ENCODE peak calls at places on chromosomes 3 and 15, in four cellular contexts. Y is T-cell, C is T47D, N is mucosa of descending colon. A is an unnamed sample.

GRCh38 chr15:51720201-51720995 is 17.1 kb downstream of the LYSMD2 start:
- DNase-seq in Y (no peak), C (no peak), N (no peak), A (no peak)

GRCh38 chr3:3800076-3800448 is 831 bp downstream of the LRRN1 start:
- DNase-seq in Y (peak), C (no peak), N (peak), A (peak)

GRCh38 chr3:23455775-23456174 is 252.6 kb downstream of the UBE2E2 start:
- DNase-seq in Y (no peak), C (no peak), N (no peak), A (no peak)

GRCh38 chr3:31404871-31405270 is 127.9 kb upstream of the STT3B start:
- DNase-seq in Y (no peak), C (no peak), N (no peak), A (no peak)

GRCh38 chr3:128591728-128592426 is 58.7 kb downstream of the RPN1 start:
- DNase-seq in Y (no peak), C (no peak), N (no peak), A (no peak)

GRCh38 chr3:144524531-144524930 is 552.9 kb downstream of the DIPK2A start:
- DNase-seq in Y (no peak), C (no peak), N (no peak), A (no peak)

GRCh38 chr3:73604491-73604890 is 20.2 kb downstream of the PDZRN3 start:
- DNase-seq in Y (no peak), C (no peak), N (no peak), A (no peak)

GRCh38 chr3:53765753-53766152 is 80.5 kb downstream of the CHDH start:
- DNase-seq in Y (no peak), C (no peak), N (no peak), A (no peak)

GRCh38 chr15:74531144-74531811 is 9.7 kb upstream of the ARID3B start:
- DNase-seq in Y (no peak), C (peak), N (no peak), A (no peak)

GRCh38 chr3:42533161-42533897 is 30.9 kb downstream of the VIPR1 start:
- DNase-seq in Y (no peak), C (no peak), N (no peak), A (no peak)

GRCh38 chr15:65355173-65355982 is 22.4 kb downstream of the IGDCC3 start:
- DNase-seq in Y (no peak), C (no peak), N (no peak), A (no peak)

GRCh38 chr15:89475688-89476087 is 20.7 kb downstream of the RHCG start:
- DNase-seq in Y (no peak), C (peak), N (no peak), A (no peak)

GRCh38 chr3:112815981-112816380 is 30.7 kb downstream of the CD200R1L start:
- DNase-seq in Y (no peak), C (peak), N (no peak), A (no peak)

GRCh38 chr3:129352045-129352444 is 73.4 kb downstream of the HMCES start:
- DNase-seq in Y (no peak), C (peak), N (no peak), A (no peak)

GRCh38 chr3:60610441-60611112 is 640.7 kb downstream of the FHIT start:
- DNase-seq in Y (no peak), C (no peak), N (peak), A (no peak)

GRCh38 chr3:107441617-107442016 is 64.4 kb downstream of the CCDC54 start:
- DNase-seq in Y (no peak), C (no peak), N (no peak), A (no peak)

GRCh38 chr15:70265986-70266385 is 168.3 kb upstream of the TLE3 start:
- DNase-seq in Y (no peak), C (no peak), N (no peak), A (no peak)

GRCh38 chr15:58957101-58957973 is 23.9 kb upstream of the SLTM start:
- DNase-seq in Y (peak), C (peak), N (no peak), A (peak)

GRCh38 chr15:46857103-46857502 is 860.2 kb upstream of the SEMA6D start:
- DNase-seq in Y (no peak), C (no peak), N (no peak), A (no peak)

GRCh38 chr3:67109651-67110204 is 111.6 kb downstream of the KBTBD8 start:
- DNase-seq in Y (no peak), C (peak), N (no peak), A (peak)

GRCh38 chr15:25242166-25242879 is 196.5 kb downstream of the UBE3A start:
- DNase-seq in Y (no peak), C (no peak), N (peak), A (no peak)

GRCh38 chr3:146196789-146197188 is 35.8 kb upstream of the PLOD2 start:
- DNase-seq in Y (no peak), C (no peak), N (no peak), A (no peak)

GRCh38 chr3:131221731-131222130 is 159.8 kb upstream of the NUDT16 start:
- DNase-seq in Y (no peak), C (no peak), N (no peak), A (no peak)